ENCODE peak calls at places on chromosomes 1 and 21, in seven cellular contexts. K, T, I, X, N, R and G are unnamed samples.

GRCh38 chr1:89935235-89935634 is 59.7 kb upstream of the ZNF326 start:
- DNase-seq in X (no peak), R (no peak), K (no peak), N (no peak), T (no peak), I (no peak), G (no peak)

GRCh38 chr1:166944186-166944967 is 31.0 kb downstream of the ILDR2 start:
- DNase-seq in X (peak; percentile 44), K (no peak), I (no peak), N (no peak), T (peak; percentile 36), R (no peak), G (no peak)

GRCh38 chr1:3881191-3881475 is 18.9 kb downstream of the C1orf174 start:
- DNase-seq in N (no peak), K (no peak), T (no peak), X (no peak), R (no peak), I (peak; percentile 35), G (no peak)

GRCh38 chr1:117058810-117059209 is 1.3 kb upstream of the TTF2 start:
- DNase-seq in I (no peak), R (no peak), T (no peak), X (no peak), K (no peak), N (no peak), G (no peak)

GRCh38 chr1:29889776-29890175 is 653.5 kb downstream of the PTPRU start:
- DNase-seq in T (no peak), K (no peak), R (no peak), X (no peak), N (no peak), I (no peak), G (no peak)

GRCh38 chr1:157081717-157082116 is 17.9 kb downstream of the ETV3L start:
- DNase-seq in I (no peak), X (no peak), K (no peak), R (no peak), N (no peak), T (no peak), G (no peak)

GRCh38 chr1:205520709-205521108 is 16.2 kb downstream of the CDK18 start:
- DNase-seq in X (no peak), R (no peak), T (no peak), K (no peak), N (no peak), I (no peak), G (no peak)

GRCh38 chr1:156842618-156843300 is 16.2 kb downstream of the INSRR start:
- DNase-seq in R (no peak), T (no peak), N (no peak), X (no peak), I (no peak), K (no peak), G (no peak)

GRCh38 chr1:150472606-150473200 is 14.5 kb upstream of the TARS2 start:
- DNase-seq in T (no peak), R (no peak), X (no peak), N (no peak), K (no peak), I (no peak), G (no peak)

GRCh38 chr1:85615536-85615935 is 35.0 kb downstream of the CCN1 start:
- DNase-seq in N (no peak), X (no peak), T (peak; percentile 49), R (no peak), K (no peak), I (no peak), G (no peak)

GRCh38 chr1:98817830-98818229 is 156.3 kb downstream of the SNX7 start:
- DNase-seq in K (no peak), T (no peak), I (no peak), R (no peak), N (no peak), X (no peak), G (no peak)

GRCh38 chr21:44793269-44794030 is 8.2 kb downstream of the UBE2G2 start:
- DNase-seq in T (peak; percentile 75), K (no peak), I (peak; percentile 71), X (peak; percentile 58), N (peak; percentile 48), R (peak; percentile 68), G (no peak)

GRCh38 chr1:26274801-26275425 is 5.0 kb upstream of the SH3BGRL3 start:
- DNase-seq in K (no peak), R (peak; percentile 91), T (peak; percentile 69), N (no peak), X (peak; percentile 57), I (peak; percentile 59), G (peak; percentile 90)

GRCh38 chr1:7516341-7516740 is 254.8 kb upstream of the VAMP3 start:
- DNase-seq in N (no peak), K (no peak), R (no peak), T (no peak), X (peak; percentile 41), I (peak; percentile 26), G (no peak)

GRCh38 chr1:78570539-78570938 is 49.7 kb upstream of the IFI44L start:
- DNase-seq in N (no peak), I (no peak), R (no peak), X (no peak), K (no peak), T (no peak), G (no peak)
- TF ChIP-seq CTCF in N (no peak), I (no peak), R (no peak), X (no peak), K (no peak), T (no peak), G (no peak)

GRCh38 chr1:162475539-162476185 is 22.0 kb upstream of the UHMK1 start:
- DNase-seq in I (no peak), X (no peak), N (no peak), T (no peak), R (peak; percentile 25), K (no peak), G (no peak)
- TF ChIP-seq CTCF in I (no peak), X (no peak), N (no peak), T (no peak), R (no peak), K (no peak), G (no peak)

GRCh38 chr1:18293291-18293690 is 185.7 kb downstream of the IGSF21 start:
- DNase-seq in R (no peak), T (no peak), K (no peak), I (no peak), X (no peak), N (no peak), G (no peak)

GRCh38 chr1:18288609-18289219 is 181.1 kb downstream of the IGSF21 start:
- DNase-seq in T (no peak), I (no peak), K (no peak), N (no peak), X (no peak), R (no peak), G (no peak)

GRCh38 chr1:18292531-18292930 is 184.9 kb downstream of the IGSF21 start:
- DNase-seq in K (no peak), N (no peak), I (no peak), X (no peak), R (no peak), T (no peak), G (no peak)

GRCh38 chr1:18290740-18291412 is 183.3 kb downstream of the IGSF21 start:
- DNase-seq in N (no peak), X (no peak), K (no peak), T (no peak), R (no peak), I (no peak), G (no peak)

DNA sequence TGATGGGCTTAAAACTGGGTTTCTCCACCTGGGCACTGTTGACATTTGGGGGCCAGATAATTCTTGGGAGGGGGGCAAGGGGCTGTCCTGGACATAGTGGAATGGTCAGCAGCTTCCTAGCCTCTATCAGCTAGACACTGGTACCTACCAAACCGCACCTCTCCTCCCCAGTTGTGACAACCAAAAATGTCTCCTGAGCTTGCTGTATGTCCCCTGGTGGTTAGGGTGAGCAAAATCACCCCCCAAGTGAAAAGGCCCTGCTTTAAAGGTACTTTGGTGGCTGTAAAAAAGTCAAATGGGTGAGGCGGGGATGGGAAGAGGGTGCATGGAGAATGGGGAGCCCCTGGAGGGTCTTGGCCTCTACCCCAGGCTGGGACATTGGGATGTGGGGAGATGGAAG is 182.0 kb downstream of the IGSF21 start:
- DNase-seq in T (no peak), R (no peak), I (no peak), X (no peak), N (no peak), K (no peak), G (no peak)
- TF ChIP-seq CTCF in T (no peak), R (no peak), I (no peak), X (no peak), N (no peak), K (no peak), G (no peak)

GRCh38 chr1:57423135-57424131 is at the start of gene DAB1:
- DNase-seq in R (peak; percentile 36), T (peak; percentile 4), K (no peak), N (peak; percentile 32), I (no peak), X (peak; percentile 11), G (no peak)

GRCh38 chr1:57421366-57421765 is 2.5 kb downstream of the DAB1 start:
- DNase-seq in T (no peak), I (no peak), R (no peak), K (no peak), N (no peak), X (no peak), G (no peak)

GRCh38 chr1:57424231-57425027 is 569 bp upstream of the DAB1 start:
- DNase-seq in N (peak; percentile 58), I (no peak), K (no peak), X (peak; percentile 41), R (peak; percentile 40), T (peak; percentile 32), G (no peak)

GRCh38 chr1:57422271-57423134 is 1.4 kb downstream of the DAB1 start:
- DNase-seq in T (peak; percentile 12), N (peak; percentile 57), R (peak; percentile 21), K (no peak), I (no peak), X (peak; percentile 34), G (no peak)
- TF ChIP-seq CTCF in T (no peak), N (peak; percentile 44), R (no peak), K (no peak), I (no peak), X (peak; percentile 21), G (no peak)

GRCh38 chr1:48356901-48357300 is 115.1 kb downstream of the SPATA6 start:
- DNase-seq in K (no peak), N (no peak), R (no peak), T (peak; percentile 12), I (no peak), X (no peak), G (no peak)
- TF ChIP-seq CTCF in K (no peak), N (no peak), R (no peak), T (no peak), I (no peak), X (no peak), G (no peak)

GRCh38 chr1:202879128-202879527 is 9.8 kb downstream of the RABIF start:
- DNase-seq in N (no peak), X (no peak), I (no peak), K (no peak), R (no peak), T (no peak), G (no peak)

GRCh38 chr1:202880062-202880461 is 8.9 kb downstream of the RABIF start:
- DNase-seq in T (no peak), N (no peak), K (no peak), I (no peak), R (no peak), X (no peak), G (no peak)

GRCh38 chr1:202880961-202881460 is 7.9 kb downstream of the RABIF start:
- DNase-seq in R (no peak), K (no peak), I (no peak), T (no peak), X (no peak), N (no peak), G (no peak)
- TF ChIP-seq CTCF in R (no peak), K (no peak), I (no peak), T (no peak), X (no peak), N (no peak), G (no peak)